ENCODE peak calls at places on chromosomes 7 and 10, in nine cellular contexts. One of them, this sample, is unnamed. For H3K4me1, the result is how much of the 10 kb centered on the place peaks cover.

GRCh38 chr10:117363027-117363426 is 12.2 kb downstream of the PDZD8 start:
- DNase-seq in suprapubic skin: no peak
- DNase-seq in spleen: no peak
- DNase-seq in HCT116: no peak
- DNase-seq in sigmoid colon: no peak
- DNase-seq in transverse colon: no peak
- DNase-seq in GM23338: no peak
- DNase-seq in HepG2: no peak
- DNase-seq in K562: no peak
- DNase-seq in this sample: no peak

GRCh38 chr10:129912161-129912917 is 51.7 kb downstream of the EBF3 start:
- DNase-seq in suprapubic skin: no peak
- DNase-seq in spleen: no peak
- DNase-seq in HCT116: no peak
- DNase-seq in sigmoid colon: no peak
- DNase-seq in transverse colon: no peak
- DNase-seq in GM23338: no peak
- DNase-seq in HepG2: no peak
- DNase-seq in K562: no peak
- DNase-seq in this sample: no peak

GRCh38 chr7:112252141-112252540 is 45.6 kb downstream of the ZNF277 start:
- DNase-seq in suprapubic skin: no peak
- DNase-seq in spleen: no peak
- DNase-seq in HCT116: no peak
- DNase-seq in sigmoid colon: no peak
- DNase-seq in transverse colon: no peak
- DNase-seq in GM23338: no peak
- DNase-seq in HepG2: no peak
- DNase-seq in K562: no peak
- DNase-seq in this sample: no peak

GRCh38 chr10:27995311-27995710 is 3.6 kb downstream of the ODAD2 start:
- DNase-seq in suprapubic skin: no peak
- DNase-seq in spleen: no peak
- DNase-seq in HCT116: no peak
- DNase-seq in sigmoid colon: no peak
- DNase-seq in transverse colon: no peak
- DNase-seq in GM23338: peak
- DNase-seq in HepG2: no peak
- DNase-seq in K562: no peak
- DNase-seq in this sample: no peak

GRCh38 chr7:157876469-157877285 is 539.9 kb downstream of the DNAJB6 start:
- DNase-seq in suprapubic skin: no peak
- DNase-seq in spleen: peak
- DNase-seq in HCT116: no peak
- DNase-seq in sigmoid colon: no peak
- DNase-seq in transverse colon: no peak
- DNase-seq in GM23338: no peak
- DNase-seq in HepG2: no peak
- DNase-seq in K562: peak
- DNase-seq in this sample: no peak

GRCh38 chr10:106563384-106563783 is 601.1 kb downstream of the SORCS1 start:
- DNase-seq in suprapubic skin: no peak
- DNase-seq in spleen: no peak
- DNase-seq in HCT116: no peak
- DNase-seq in sigmoid colon: no peak
- DNase-seq in transverse colon: no peak
- DNase-seq in GM23338: peak
- DNase-seq in HepG2: no peak
- DNase-seq in K562: no peak
- DNase-seq in this sample: no peak

GRCh38 chr10:123221418-123221817 is 67.2 kb downstream of the BUB3 start:
- DNase-seq in suprapubic skin: no peak
- DNase-seq in spleen: no peak
- DNase-seq in HCT116: no peak
- DNase-seq in sigmoid colon: no peak
- DNase-seq in transverse colon: no peak
- DNase-seq in GM23338: no peak
- DNase-seq in HepG2: no peak
- DNase-seq in K562: no peak
- DNase-seq in this sample: no peak

GRCh38 chr7:47846117-47846836 is 102.0 kb downstream of the PKD1L1 start:
- DNase-seq in suprapubic skin: no peak
- DNase-seq in spleen: no peak
- DNase-seq in HCT116: peak
- DNase-seq in sigmoid colon: no peak
- DNase-seq in transverse colon: no peak
- DNase-seq in GM23338: no peak
- DNase-seq in HepG2: no peak
- DNase-seq in K562: no peak
- DNase-seq in this sample: no peak

GRCh38 chr10:480928-481551 is 208.4 kb downstream of the DIP2C start:
- DNase-seq in suprapubic skin: no peak
- DNase-seq in spleen: peak
- DNase-seq in HCT116: no peak
- DNase-seq in sigmoid colon: no peak
- DNase-seq in transverse colon: no peak
- DNase-seq in GM23338: no peak
- DNase-seq in HepG2: no peak
- DNase-seq in K562: no peak
- DNase-seq in this sample: no peak

GRCh38 chr10:69732826-69733150 is 68.9 kb upstream of the COL13A1 start:
- DNase-seq in suprapubic skin: no peak
- DNase-seq in spleen: no peak
- DNase-seq in HCT116: no peak
- DNase-seq in sigmoid colon: no peak
- DNase-seq in transverse colon: no peak
- DNase-seq in GM23338: no peak
- DNase-seq in HepG2: no peak
- DNase-seq in K562: no peak
- DNase-seq in this sample: no peak

GRCh38 chr10:69734797-69735468 is 66.8 kb upstream of the COL13A1 start:
- DNase-seq in suprapubic skin: no peak
- DNase-seq in spleen: no peak
- DNase-seq in HCT116: no peak
- DNase-seq in sigmoid colon: no peak
- DNase-seq in transverse colon: no peak
- DNase-seq in GM23338: no peak
- DNase-seq in HepG2: no peak
- DNase-seq in K562: peak
- DNase-seq in this sample: no peak

GRCh38 chr10:69732147-69732825 is 69.4 kb upstream of the COL13A1 start:
- DNase-seq in suprapubic skin: no peak
- DNase-seq in spleen: no peak
- DNase-seq in HCT116: no peak
- DNase-seq in sigmoid colon: peak
- DNase-seq in transverse colon: no peak
- DNase-seq in GM23338: no peak
- DNase-seq in HepG2: no peak
- DNase-seq in K562: no peak
- DNase-seq in this sample: no peak

GRCh38 chr10:69733791-69734261 is 67.9 kb upstream of the COL13A1 start:
- DNase-seq in suprapubic skin: no peak
- DNase-seq in spleen: no peak
- DNase-seq in HCT116: no peak
- DNase-seq in sigmoid colon: peak
- DNase-seq in transverse colon: no peak
- DNase-seq in GM23338: no peak
- DNase-seq in HepG2: no peak
- DNase-seq in K562: no peak
- DNase-seq in this sample: no peak

DNA sequence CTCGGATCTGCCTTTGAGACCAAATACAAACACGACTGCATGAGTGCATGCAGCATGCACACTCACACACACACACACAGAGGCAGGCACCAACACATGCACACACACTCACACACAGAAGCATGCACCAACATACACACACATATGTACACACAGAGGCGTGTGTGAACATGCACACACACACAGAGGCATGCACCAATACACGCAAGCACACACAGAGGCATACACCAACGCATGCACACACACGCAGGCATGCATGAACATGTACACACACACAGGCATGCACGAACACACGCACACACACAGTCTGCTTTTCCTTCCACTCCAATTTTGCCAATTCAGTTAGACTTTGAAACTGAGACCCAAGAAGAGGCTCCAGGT is 67.3 kb upstream of the COL13A1 start:
- DNase-seq in suprapubic skin: no peak
- DNase-seq in spleen: no peak
- DNase-seq in HCT116: no peak
- DNase-seq in sigmoid colon: no peak
- DNase-seq in transverse colon: no peak
- DNase-seq in GM23338: no peak
- DNase-seq in HepG2: no peak
- DNase-seq in K562: no peak
- DNase-seq in this sample: no peak
- H3K4me1 ChIP-seq in suprapubic skin: under half
- H3K4me1 ChIP-seq in spleen: under half
- H3K4me1 ChIP-seq in HCT116: under half
- H3K4me1 ChIP-seq in sigmoid colon: under half
- H3K4me1 ChIP-seq in transverse colon: under half
- H3K4me1 ChIP-seq in GM23338: under half
- H3K4me1 ChIP-seq in HepG2: under half
- H3K4me1 ChIP-seq in K562: under half
- H3K4me1 ChIP-seq in this sample: under half

GRCh38 chr10:58651040-58651439 is 138.4 kb downstream of the BICC1 start:
- DNase-seq in suprapubic skin: no peak
- DNase-seq in spleen: no peak
- DNase-seq in HCT116: no peak
- DNase-seq in sigmoid colon: no peak
- DNase-seq in transverse colon: no peak
- DNase-seq in GM23338: no peak
- DNase-seq in HepG2: no peak
- DNase-seq in K562: no peak
- DNase-seq in this sample: no peak
- TF ChIP-seq POLR2AphosphoS5 in suprapubic skin: no peak
- TF ChIP-seq POLR2AphosphoS5 in spleen: no peak
- TF ChIP-seq POLR2AphosphoS5 in HCT116: no peak
- TF ChIP-seq POLR2AphosphoS5 in sigmoid colon: no peak
- TF ChIP-seq POLR2AphosphoS5 in transverse colon: no peak
- TF ChIP-seq POLR2AphosphoS5 in GM23338: no peak
- TF ChIP-seq POLR2AphosphoS5 in HepG2: no peak
- TF ChIP-seq POLR2AphosphoS5 in K562: no peak
- TF ChIP-seq POLR2AphosphoS5 in this sample: no peak

DNA sequence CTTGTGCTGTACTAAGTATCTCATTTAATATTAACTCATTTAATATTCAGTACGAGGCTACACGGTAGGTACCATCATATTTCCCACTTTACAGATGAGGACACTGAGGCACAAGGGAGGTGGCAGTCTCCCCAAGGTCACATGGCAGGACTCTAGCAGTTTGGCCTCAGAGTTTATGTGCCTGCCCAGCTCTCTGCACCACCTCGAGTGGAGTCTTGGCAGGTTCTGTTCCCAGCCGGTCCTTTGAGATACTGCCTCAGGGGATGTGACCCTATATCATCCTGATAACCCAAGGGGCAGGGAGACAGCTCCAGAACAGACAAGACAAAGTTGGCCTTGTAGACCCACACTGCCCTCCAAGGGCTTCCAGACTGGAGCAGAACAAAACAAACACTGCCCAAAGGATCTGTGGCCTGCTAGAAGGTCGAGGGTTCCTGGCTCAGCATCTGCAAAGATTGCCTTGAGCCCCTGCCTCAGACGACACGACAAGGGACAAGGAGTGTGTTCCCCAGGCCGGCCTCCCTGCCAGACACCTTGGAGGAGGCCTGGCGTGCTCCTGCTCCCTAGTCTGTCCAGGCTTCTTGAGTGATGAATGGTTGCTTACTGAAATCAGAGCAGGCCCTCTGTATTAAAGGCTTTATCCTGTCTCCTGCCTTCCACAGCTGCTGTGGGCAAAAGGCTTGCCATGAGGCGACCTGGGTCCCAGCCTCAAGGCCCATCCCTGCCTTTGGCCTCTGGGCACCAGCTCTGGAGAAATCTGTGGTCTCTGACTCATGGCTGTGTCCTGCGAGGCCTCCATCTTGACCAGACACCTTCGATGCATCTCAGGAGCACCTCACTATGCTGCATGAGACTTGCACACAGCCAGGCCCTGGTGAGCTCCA is 3.9 kb upstream of the PWWP2B start:
- DNase-seq in suprapubic skin: peak
- DNase-seq in spleen: peak
- DNase-seq in HCT116: no peak
- DNase-seq in sigmoid colon: peak
- DNase-seq in transverse colon: peak
- DNase-seq in GM23338: no peak
- DNase-seq in HepG2: no peak
- DNase-seq in K562: no peak
- DNase-seq in this sample: no peak
- H3K4me1 ChIP-seq in suprapubic skin: under half
- H3K4me1 ChIP-seq in spleen: under half
- H3K4me1 ChIP-seq in HCT116: under half
- H3K4me1 ChIP-seq in sigmoid colon: under half
- H3K4me1 ChIP-seq in transverse colon: under half
- H3K4me1 ChIP-seq in GM23338: under half
- H3K4me1 ChIP-seq in HepG2: half or more
- H3K4me1 ChIP-seq in K562: half or more
- H3K4me1 ChIP-seq in this sample: under half

GRCh38 chr10:17640331-17640816 is 3.6 kb upstream of the STAM start:
- DNase-seq in suprapubic skin: no peak
- DNase-seq in spleen: no peak
- DNase-seq in HCT116: no peak
- DNase-seq in sigmoid colon: no peak
- DNase-seq in transverse colon: no peak
- DNase-seq in GM23338: no peak
- DNase-seq in HepG2: no peak
- DNase-seq in K562: no peak
- DNase-seq in this sample: no peak

GRCh38 chr10:17645591-17646345 is 1.8 kb downstream of the STAM start:
- DNase-seq in suprapubic skin: no peak
- DNase-seq in spleen: no peak
- DNase-seq in HCT116: no peak
- DNase-seq in sigmoid colon: no peak
- DNase-seq in transverse colon: no peak
- DNase-seq in GM23338: no peak
- DNase-seq in HepG2: peak
- DNase-seq in K562: peak
- DNase-seq in this sample: no peak

GRCh38 chr10:17643755-17644484 is at the start of gene STAM:
- DNase-seq in suprapubic skin: peak
- DNase-seq in spleen: peak
- DNase-seq in HCT116: peak
- DNase-seq in sigmoid colon: peak
- DNase-seq in transverse colon: peak
- DNase-seq in GM23338: peak
- DNase-seq in HepG2: peak
- DNase-seq in K562: peak
- DNase-seq in this sample: peak

GRCh38 chr10:17644485-17644964 is 574 bp downstream of the STAM start:
- DNase-seq in suprapubic skin: no peak
- DNase-seq in spleen: no peak
- DNase-seq in HCT116: no peak
- DNase-seq in sigmoid colon: no peak
- DNase-seq in transverse colon: no peak
- DNase-seq in GM23338: peak
- DNase-seq in HepG2: no peak
- DNase-seq in K562: peak
- DNase-seq in this sample: no peak

DNA sequence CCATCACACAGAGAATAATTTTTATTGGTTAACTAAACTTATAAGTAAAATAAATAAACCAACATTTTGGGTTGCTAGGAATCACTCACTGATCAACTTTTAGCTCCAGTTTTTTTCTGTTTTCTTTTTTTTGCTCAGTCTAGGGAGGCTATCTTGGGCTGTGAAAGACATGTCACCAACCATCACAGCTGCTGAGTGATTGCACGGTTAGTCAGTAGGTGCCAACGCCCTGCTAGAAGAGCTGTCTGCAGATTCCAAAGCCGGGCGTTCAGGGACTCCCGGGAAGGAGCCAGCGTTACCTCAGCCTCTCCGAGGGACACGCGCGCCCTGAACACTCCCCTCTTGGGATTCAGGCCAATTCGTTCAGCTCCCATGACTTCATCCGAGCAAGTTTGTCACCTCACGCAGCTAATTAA is 604 bp upstream of the STAM start:
- DNase-seq in suprapubic skin: peak
- DNase-seq in spleen: peak
- DNase-seq in HCT116: no peak
- DNase-seq in sigmoid colon: peak
- DNase-seq in transverse colon: peak
- DNase-seq in GM23338: peak
- DNase-seq in HepG2: peak
- DNase-seq in K562: no peak
- DNase-seq in this sample: peak
- TF ChIP-seq POLR2AphosphoS5 in suprapubic skin: no peak
- TF ChIP-seq POLR2AphosphoS5 in spleen: no peak
- TF ChIP-seq POLR2AphosphoS5 in HCT116: no peak
- TF ChIP-seq POLR2AphosphoS5 in sigmoid colon: no peak
- TF ChIP-seq POLR2AphosphoS5 in transverse colon: no peak
- TF ChIP-seq POLR2AphosphoS5 in GM23338: no peak
- TF ChIP-seq POLR2AphosphoS5 in HepG2: no peak
- TF ChIP-seq POLR2AphosphoS5 in K562: no peak
- TF ChIP-seq POLR2AphosphoS5 in this sample: no peak

This sample was measured in breast epithelium.